ENCODE peak calls at places on chromosome 1, in ten cellular contexts. One of them, this sample, is unnamed.

GRCh38 chr1:2108213-2108876 is 58.1 kb downstream of the PRKCZ start:
- DNase-seq in tibial nerve: no peak
- DNase-seq in A673: peak
- DNase-seq in PC-9: no peak
- DNase-seq in uterus: no peak
- DNase-seq in astrocyte: no peak
- DNase-seq in coronary artery: no peak
- DNase-seq in ovary: no peak
- DNase-seq in heart left ventricle: no peak
- DNase-seq in endothelial cell: peak
- DNase-seq in this sample: peak

GRCh38 chr1:90114521-90115141 is 119.7 kb downstream of the ZNF326 start:
- DNase-seq in A673: peak
- DNase-seq in PC-9: peak
- DNase-seq in uterus: no peak
- DNase-seq in endothelial cell: peak
- DNase-seq in ovary: no peak
- DNase-seq in coronary artery: no peak
- DNase-seq in astrocyte: peak
- DNase-seq in tibial nerve: no peak
- DNase-seq in heart left ventricle: no peak
- DNase-seq in this sample: no peak

GRCh38 chr1:9230869-9231533 is 3.6 kb upstream of the H6PD start:
- DNase-seq in coronary artery: no peak
- DNase-seq in uterus: no peak
- DNase-seq in tibial nerve: no peak
- DNase-seq in astrocyte: no peak
- DNase-seq in A673: no peak
- DNase-seq in ovary: no peak
- DNase-seq in PC-9: no peak
- DNase-seq in endothelial cell: no peak
- DNase-seq in heart left ventricle: no peak
- DNase-seq in this sample: no peak

GRCh38 chr1:1157426-1157913 is 16.2 kb upstream of the TTLL10 start:
- DNase-seq in PC-9: peak
- DNase-seq in tibial nerve: peak
- DNase-seq in ovary: peak
- DNase-seq in coronary artery: peak
- DNase-seq in heart left ventricle: peak
- DNase-seq in A673: peak
- DNase-seq in endothelial cell: peak
- DNase-seq in astrocyte: peak
- DNase-seq in uterus: peak
- DNase-seq in this sample: no peak

GRCh38 chr1:63454269-63454668 is 68.8 kb downstream of the ITGB3BP start:
- DNase-seq in uterus: no peak
- DNase-seq in A673: peak
- DNase-seq in astrocyte: no peak
- DNase-seq in coronary artery: no peak
- DNase-seq in PC-9: no peak
- DNase-seq in endothelial cell: no peak
- DNase-seq in heart left ventricle: no peak
- DNase-seq in ovary: no peak
- DNase-seq in tibial nerve: no peak
- DNase-seq in this sample: no peak

GRCh38 chr1:5941671-5942070 is 50.6 kb downstream of the NPHP4 start:
- DNase-seq in tibial nerve: no peak
- DNase-seq in coronary artery: peak
- DNase-seq in endothelial cell: no peak
- DNase-seq in heart left ventricle: no peak
- DNase-seq in A673: no peak
- DNase-seq in astrocyte: no peak
- DNase-seq in ovary: no peak
- DNase-seq in PC-9: no peak
- DNase-seq in uterus: no peak
- DNase-seq in this sample: no peak

GRCh38 chr1:69221492-69221990 is 346.2 kb upstream of the LRRC7 start:
- DNase-seq in PC-9: no peak
- DNase-seq in tibial nerve: no peak
- DNase-seq in endothelial cell: no peak
- DNase-seq in coronary artery: no peak
- DNase-seq in ovary: no peak
- DNase-seq in heart left ventricle: no peak
- DNase-seq in astrocyte: no peak
- DNase-seq in uterus: no peak
- DNase-seq in A673: peak
- DNase-seq in this sample: no peak

GRCh38 chr1:192099328-192099727 is 58.9 kb upstream of the RGS18 start:
- DNase-seq in PC-9: no peak
- DNase-seq in ovary: no peak
- DNase-seq in A673: no peak
- DNase-seq in coronary artery: no peak
- DNase-seq in uterus: no peak
- DNase-seq in astrocyte: no peak
- DNase-seq in tibial nerve: no peak
- DNase-seq in endothelial cell: no peak
- DNase-seq in heart left ventricle: no peak
- DNase-seq in this sample: no peak

DNA sequence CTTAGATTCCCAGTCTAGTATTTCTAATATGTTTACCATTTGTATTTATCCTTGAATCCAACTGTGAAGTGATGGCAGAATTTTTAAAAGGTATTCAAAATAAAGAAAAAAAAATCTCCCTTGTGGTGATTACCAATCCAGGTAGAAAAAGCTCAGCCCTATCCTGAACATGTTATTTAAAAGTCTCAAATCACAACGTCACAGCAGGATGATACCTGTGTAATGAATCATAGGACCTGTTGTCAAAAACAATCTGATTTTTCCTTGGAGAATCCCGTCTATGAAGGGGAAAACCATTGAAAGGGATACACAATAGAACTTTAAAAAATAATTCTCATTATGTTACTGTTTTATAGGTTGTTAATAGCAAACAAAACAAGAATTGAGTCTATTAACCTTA is 76.9 kb upstream of the LBR start:
- DNase-seq in endothelial cell: no peak
- DNase-seq in A673: no peak
- DNase-seq in uterus: no peak
- DNase-seq in heart left ventricle: no peak
- DNase-seq in tibial nerve: no peak
- DNase-seq in ovary: no peak
- DNase-seq in coronary artery: no peak
- DNase-seq in astrocyte: no peak
- DNase-seq in PC-9: no peak
- DNase-seq in this sample: no peak
- TF ChIP-seq CTCF in endothelial cell: no peak
- TF ChIP-seq CTCF in A673: no peak
- TF ChIP-seq CTCF in uterus: no peak
- TF ChIP-seq CTCF in heart left ventricle: no peak
- TF ChIP-seq CTCF in tibial nerve: no peak
- TF ChIP-seq CTCF in ovary: no peak
- TF ChIP-seq CTCF in coronary artery: no peak
- TF ChIP-seq CTCF in astrocyte: no peak
- TF ChIP-seq CTCF in PC-9: no peak
- TF ChIP-seq CTCF in this sample: no peak

GRCh38 chr1:234408757-234409156 is 35.5 kb downstream of the COA6 start:
- DNase-seq in coronary artery: no peak
- DNase-seq in heart left ventricle: no peak
- DNase-seq in PC-9: no peak
- DNase-seq in A673: no peak
- DNase-seq in astrocyte: no peak
- DNase-seq in ovary: no peak
- DNase-seq in uterus: no peak
- DNase-seq in tibial nerve: no peak
- DNase-seq in endothelial cell: no peak
- DNase-seq in this sample: no peak

GRCh38 chr1:234406871-234407270 is 33.6 kb downstream of the COA6 start:
- DNase-seq in uterus: no peak
- DNase-seq in PC-9: no peak
- DNase-seq in astrocyte: no peak
- DNase-seq in endothelial cell: no peak
- DNase-seq in tibial nerve: no peak
- DNase-seq in A673: no peak
- DNase-seq in heart left ventricle: no peak
- DNase-seq in ovary: no peak
- DNase-seq in coronary artery: no peak
- DNase-seq in this sample: no peak

GRCh38 chr1:234412830-234413229 is 39.6 kb downstream of the COA6 start:
- DNase-seq in PC-9: no peak
- DNase-seq in ovary: no peak
- DNase-seq in tibial nerve: no peak
- DNase-seq in A673: no peak
- DNase-seq in astrocyte: no peak
- DNase-seq in endothelial cell: no peak
- DNase-seq in uterus: no peak
- DNase-seq in coronary artery: no peak
- DNase-seq in heart left ventricle: no peak
- DNase-seq in this sample: no peak

GRCh38 chr1:234405676-234406075 is 32.4 kb downstream of the COA6 start:
- DNase-seq in ovary: no peak
- DNase-seq in A673: no peak
- DNase-seq in uterus: no peak
- DNase-seq in astrocyte: no peak
- DNase-seq in tibial nerve: no peak
- DNase-seq in coronary artery: no peak
- DNase-seq in PC-9: no peak
- DNase-seq in heart left ventricle: no peak
- DNase-seq in endothelial cell: no peak
- DNase-seq in this sample: no peak

DNA sequence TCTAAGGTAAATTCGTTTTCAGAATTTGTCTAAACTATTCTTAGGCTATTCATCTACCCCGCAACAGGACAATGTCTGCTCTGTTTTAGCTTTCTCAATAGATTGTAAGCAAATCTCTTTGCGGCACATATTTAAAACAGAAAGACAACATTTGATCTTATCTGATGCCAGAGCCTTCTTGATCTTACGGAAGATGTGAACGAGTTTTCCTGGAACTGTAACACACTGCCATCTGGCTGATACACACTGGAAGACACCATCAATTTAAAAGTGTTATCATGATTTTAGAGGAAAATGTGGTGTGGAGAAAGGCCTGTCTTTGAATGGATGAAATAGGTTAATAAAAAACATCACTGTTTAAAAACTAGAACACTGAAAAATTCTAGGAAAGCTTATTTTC is 36.1 kb downstream of the COA6 start:
- DNase-seq in astrocyte: no peak
- DNase-seq in tibial nerve: no peak
- DNase-seq in coronary artery: no peak
- DNase-seq in endothelial cell: no peak
- DNase-seq in heart left ventricle: no peak
- DNase-seq in PC-9: no peak
- DNase-seq in ovary: no peak
- DNase-seq in A673: peak
- DNase-seq in uterus: no peak
- DNase-seq in this sample: no peak
- TF ChIP-seq CTCF in astrocyte: no peak
- TF ChIP-seq CTCF in tibial nerve: no peak
- TF ChIP-seq CTCF in coronary artery: no peak
- TF ChIP-seq CTCF in endothelial cell: no peak
- TF ChIP-seq CTCF in heart left ventricle: no peak
- TF ChIP-seq CTCF in PC-9: peak
- TF ChIP-seq CTCF in ovary: no peak
- TF ChIP-seq CTCF in A673: peak
- TF ChIP-seq CTCF in uterus: no peak
- TF ChIP-seq CTCF in this sample: peak

GRCh38 chr1:205856433-205856832 is 6.5 kb upstream of the PM20D1 start:
- DNase-seq in heart left ventricle: no peak
- DNase-seq in ovary: no peak
- DNase-seq in endothelial cell: no peak
- DNase-seq in coronary artery: no peak
- DNase-seq in astrocyte: no peak
- DNase-seq in uterus: no peak
- DNase-seq in tibial nerve: no peak
- DNase-seq in A673: no peak
- DNase-seq in PC-9: no peak
- DNase-seq in this sample: no peak

GRCh38 chr1:205861540-205861939 is 11.6 kb upstream of the PM20D1 start:
- DNase-seq in heart left ventricle: no peak
- DNase-seq in tibial nerve: no peak
- DNase-seq in PC-9: no peak
- DNase-seq in ovary: no peak
- DNase-seq in A673: no peak
- DNase-seq in endothelial cell: no peak
- DNase-seq in coronary artery: no peak
- DNase-seq in uterus: no peak
- DNase-seq in astrocyte: no peak
- DNase-seq in this sample: no peak

GRCh38 chr1:205852969-205853368 is 3.0 kb upstream of the PM20D1 start:
- DNase-seq in heart left ventricle: no peak
- DNase-seq in coronary artery: no peak
- DNase-seq in tibial nerve: no peak
- DNase-seq in astrocyte: no peak
- DNase-seq in A673: no peak
- DNase-seq in ovary: no peak
- DNase-seq in uterus: no peak
- DNase-seq in PC-9: no peak
- DNase-seq in endothelial cell: no peak
- DNase-seq in this sample: no peak

DNA sequence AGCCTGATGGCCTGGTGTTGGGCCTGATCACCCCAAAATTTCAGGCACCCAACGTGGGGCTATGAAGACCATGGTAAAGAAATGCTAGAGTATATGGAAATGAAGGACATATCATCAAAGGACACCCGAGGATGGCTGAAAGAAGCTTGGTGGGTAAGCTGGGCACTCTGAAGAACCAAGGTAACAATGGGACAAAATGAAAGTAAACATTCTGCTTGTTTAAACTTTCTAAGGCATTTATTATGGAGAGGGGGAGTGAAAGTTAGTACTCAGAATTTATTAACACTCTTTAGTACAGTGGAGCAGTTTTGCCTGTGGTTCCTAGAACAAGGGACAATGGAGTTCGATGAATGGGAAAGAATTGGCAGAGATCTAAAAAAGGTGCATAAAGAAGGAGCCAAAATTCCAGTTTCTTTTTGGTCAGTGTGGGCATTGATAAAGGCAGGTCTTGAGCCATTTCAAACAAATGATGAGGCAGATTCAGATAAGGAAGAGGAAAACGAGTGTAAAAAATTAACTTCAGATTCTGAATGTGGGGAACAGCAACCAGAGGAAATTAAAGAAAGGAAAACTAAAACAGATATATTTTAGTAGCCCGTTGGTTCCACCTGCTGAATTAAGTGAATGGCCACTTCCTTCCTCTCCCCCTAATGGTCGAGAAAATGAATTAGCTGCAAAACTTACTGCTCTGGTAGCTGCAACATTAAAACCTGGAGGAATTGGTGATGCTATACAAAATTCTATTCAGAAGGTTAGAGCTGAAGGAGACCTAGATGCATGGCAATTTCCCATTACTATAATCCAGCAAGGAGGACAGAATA is 8.4 kb upstream of the PM20D1 start:
- DNase-seq in tibial nerve: no peak
- DNase-seq in ovary: no peak
- DNase-seq in PC-9: no peak
- DNase-seq in uterus: no peak
- DNase-seq in astrocyte: no peak
- DNase-seq in A673: no peak
- DNase-seq in endothelial cell: no peak
- DNase-seq in heart left ventricle: no peak
- DNase-seq in coronary artery: no peak
- DNase-seq in this sample: no peak
- TF ChIP-seq CTCF in tibial nerve: no peak
- TF ChIP-seq CTCF in ovary: no peak
- TF ChIP-seq CTCF in PC-9: no peak
- TF ChIP-seq CTCF in uterus: no peak
- TF ChIP-seq CTCF in astrocyte: no peak
- TF ChIP-seq CTCF in A673: no peak
- TF ChIP-seq CTCF in endothelial cell: no peak
- TF ChIP-seq CTCF in heart left ventricle: no peak
- TF ChIP-seq CTCF in coronary artery: no peak
- TF ChIP-seq CTCF in this sample: no peak

GRCh38 chr1:13748610-13749505 is 48.9 kb downstream of the PRDM2 start:
- DNase-seq in coronary artery: peak
- DNase-seq in astrocyte: peak
- DNase-seq in endothelial cell: peak
- DNase-seq in ovary: peak
- DNase-seq in heart left ventricle: peak
- DNase-seq in A673: peak
- DNase-seq in tibial nerve: peak
- DNase-seq in PC-9: peak
- DNase-seq in uterus: peak
- DNase-seq in this sample: peak
- TF ChIP-seq CTCF in coronary artery: no peak
- TF ChIP-seq CTCF in astrocyte: no peak
- TF ChIP-seq CTCF in endothelial cell: no peak
- TF ChIP-seq CTCF in ovary: peak
- TF ChIP-seq CTCF in heart left ventricle: no peak
- TF ChIP-seq CTCF in A673: peak
- TF ChIP-seq CTCF in tibial nerve: no peak
- TF ChIP-seq CTCF in PC-9: no peak
- TF ChIP-seq CTCF in uterus: no peak
- TF ChIP-seq CTCF in this sample: peak